ENCODE peak calls at places on chromosome 10, in eight cellular contexts. J, E, X, D, A, I, H and T are unnamed samples.

GRCh38 chr10:17033529-17034250 is 95.9 kb downstream of the CUBN start:
- DNase-seq in J (no peak), E (no peak), X (no peak), D (no peak), A (no peak), I (no peak), H (no peak), T (peak)

GRCh38 chr10:71975891-71976725 is 11.9 kb downstream of the CHST3 start:
- DNase-seq in J (peak), E (no peak), X (no peak), D (no peak), A (no peak), I (peak), H (no peak), T (no peak)

GRCh38 chr10:80500572-80501380 is 36.9 kb upstream of the SH2D4B start:
- DNase-seq in J (peak), E (no peak), X (no peak), D (peak), A (no peak), I (peak), H (no peak), T (no peak)

GRCh38 chr10:375885-376505 is 240.7 kb downstream of the ZMYND11 start:
- DNase-seq in J (peak), E (no peak), X (no peak), D (no peak), A (no peak), I (no peak), H (no peak), T (no peak)

GRCh38 chr10:97463363-97464132 is 17.6 kb downstream of the ZDHHC16 start:
- DNase-seq in J (no peak), E (peak), X (peak), D (peak), A (peak), I (peak), H (no peak), T (peak)

GRCh38 chr10:72274730-72275350 is 1.1 kb downstream of the DDIT4 start:
- DNase-seq in J (peak), E (no peak), X (peak), D (no peak), A (no peak), I (no peak), H (peak), T (peak)

GRCh38 chr10:24465124-24465874 is 256.4 kb downstream of the KIAA1217 start:
- DNase-seq in J (no peak), E (no peak), X (peak), D (no peak), A (peak), I (peak), H (no peak), T (no peak)

GRCh38 chr10:58898854-58899573 is 277.4 kb upstream of the PHYHIPL start:
- DNase-seq in J (no peak), E (no peak), X (no peak), D (no peak), A (no peak), I (no peak), H (no peak), T (no peak)

GRCh38 chr10:75651452-75651851 is 220.0 kb downstream of the LRMDA start:
- DNase-seq in J (no peak), E (no peak), X (no peak), D (no peak), A (no peak), I (no peak), H (no peak), T (peak)

GRCh38 chr10:30589441-30589840 is 40.1 kb downstream of the LYZL2 start:
- DNase-seq in J (peak), E (no peak), X (no peak), D (no peak), A (no peak), I (no peak), H (peak), T (no peak)

GRCh38 chr10:78348416-78349164 is 314.9 kb downstream of the RPS24 start:
- DNase-seq in J (peak), E (no peak), X (no peak), D (no peak), A (no peak), I (no peak), H (no peak), T (no peak)

GRCh38 chr10:117964528-117964927 is 82.2 kb downstream of the RAB11FIP2 start:
- DNase-seq in J (no peak), E (no peak), X (no peak), D (no peak), A (no peak), I (no peak), H (no peak), T (no peak)